ENCODE peak calls at places on chromosomes 16 and 17, in seven cellular contexts. I is ascending aorta, Q is psoas muscle, W is neural progenitor cell, L is colonic mucosa, U is cardiac muscle cell, D is spleen. K is an unnamed sample.

GRCh38 chr16:82699711-82700495 is 73.1 kb downstream of the CDH13 start:
- DNase-seq in I (peak; percentile 73), Q (no peak), W (no peak), L (peak; percentile 22), U (no peak), D (no peak), K (no peak)

GRCh38 chr16:592518-593306 is 2.8 kb downstream of the RAB40C start:
- DNase-seq in I (peak; percentile 78), Q (peak; percentile 74), W (no peak), L (peak; percentile 68), U (no peak), D (peak; percentile 84), K (peak; percentile 94)

GRCh38 chr16:69917739-69918138 is 33.4 kb upstream of the CLEC18A start:
- DNase-seq in I (peak; percentile 91), Q (peak; percentile 63), W (peak; percentile 76), L (no peak), U (no peak), D (no peak), K (no peak)

GRCh38 chr17:70208825-70209555 is 39.7 kb downstream of the KCNJ2 start:
- DNase-seq in I (no peak), Q (no peak), W (no peak), L (no peak), U (no peak), D (no peak), K (no peak)

GRCh38 chr16:17724242-17724898 is 253.6 kb upstream of the XYLT1 start:
- DNase-seq in I (no peak), Q (no peak), W (no peak), L (no peak), U (no peak), D (no peak), K (no peak)

GRCh38 chr16:12311887-12312286 is 335.4 kb downstream of the SNX29 start:
- DNase-seq in I (no peak), Q (no peak), W (no peak), L (no peak), U (no peak), D (no peak), K (no peak)

GRCh38 chr17:29642171-29642611 is 19.5 kb upstream of the CORO6 start:
- DNase-seq in I (no peak), Q (no peak), W (peak; percentile 2), L (no peak), U (no peak), D (no peak), K (no peak)

GRCh38 chr17:64173646-64174045 is 43.7 kb upstream of the ERN1 start:
- DNase-seq in I (no peak), Q (no peak), W (no peak), L (no peak), U (no peak), D (no peak), K (no peak)

GRCh38 chr17:8189041-8189710 is 804 bp downstream of the BORCS6 start:
- DNase-seq in I (no peak), Q (no peak), W (peak; percentile 31), L (peak; percentile 55), U (no peak), D (peak; percentile 91), K (no peak)

GRCh38 chr16:59880626-59881025 is 1146.5 kb upstream of the GOT2 start:
- DNase-seq in I (no peak), Q (no peak), W (no peak), L (no peak), U (no peak), D (no peak), K (no peak)

GRCh38 chr16:67375161-67375560 is 18.1 kb downstream of the TPPP3 start:
- DNase-seq in I (no peak), Q (no peak), W (no peak), L (no peak), U (no peak), D (no peak), K (no peak)

GRCh38 chr17:35890774-35891155 is 10.6 kb upstream of the CCL5 start:
- DNase-seq in I (peak; percentile 70), Q (no peak), W (peak; percentile 7), L (peak; percentile 34), U (no peak), D (peak; percentile 80), K (no peak)

GRCh38 chr17:41824086-41824485 is 11.3 kb downstream of the FKBP10 start:
- DNase-seq in I (no peak), Q (no peak), W (no peak), L (no peak), U (no peak), D (no peak), K (no peak)

GRCh38 chr17:53837131-53837530 is 14.4 kb downstream of the KIF2B start:
- DNase-seq in I (no peak), Q (no peak), W (no peak), L (no peak), U (no peak), D (no peak), K (no peak)

GRCh38 chr17:71792966-71793365 is 327.9 kb upstream of the SOX9 start:
- DNase-seq in I (no peak), Q (no peak), W (peak; percentile 10), L (no peak), U (peak; percentile 26), D (no peak), K (peak; percentile 76)

GRCh38 chr17:49325980-49326379 is 36.1 kb downstream of the ZNF652 start:
- DNase-seq in I (no peak), Q (no peak), W (no peak), L (no peak), U (no peak), D (no peak), K (no peak)

GRCh38 chr17:2025622-2026309 is 632 bp upstream of the RTN4RL1 start:
- DNase-seq in I (peak; percentile 73), Q (peak; percentile 75), W (peak; percentile 74), L (peak; percentile 76), U (peak; percentile 89), D (no peak), K (no peak)

GRCh38 chr16:73268311-73268997 is 220.5 kb upstream of the ZFHX3 start:
- DNase-seq in I (no peak), Q (no peak), W (peak; percentile 72), L (no peak), U (no peak), D (no peak), K (no peak)
- TF ChIP-seq CTCF in I (no peak), Q (no peak), W (peak; percentile 47), L (no peak), U (peak; percentile 23), D (no peak), K (peak; percentile 17)

DNA sequence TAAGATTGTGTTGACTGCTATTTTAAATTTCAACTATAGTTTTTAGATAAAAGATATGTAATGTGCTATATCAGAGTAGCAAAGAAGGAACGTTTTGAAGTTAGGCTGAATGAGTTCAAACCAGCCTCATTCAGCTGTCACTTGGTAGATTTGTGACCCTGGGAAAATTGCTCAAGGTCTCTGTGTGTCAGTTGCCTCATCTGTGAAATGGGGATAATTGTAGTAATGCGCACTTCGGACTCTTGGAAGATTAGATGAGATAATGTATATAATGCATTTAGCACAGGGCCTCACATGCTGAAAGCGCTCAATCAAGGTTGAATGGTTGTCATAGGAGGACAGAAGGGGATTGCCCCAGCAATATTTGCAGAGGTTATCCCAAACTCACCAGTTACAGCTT is 4.7 kb downstream of the BMERB1 start:
- DNase-seq in I (no peak), Q (no peak), W (no peak), L (no peak), U (no peak), D (no peak), K (no peak)
- H3K4me1 ChIP-seq in I (peaks cover 29% of the 10 kb centered on the region), Q (peaks cover 23% of the 10 kb centered on the region), W (no peaks in the 10 kb centered on the region), L (no peaks in the 10 kb centered on the region), U (peaks cover 4% of the 10 kb centered on the region), D (peaks cover 23% of the 10 kb centered on the region), K (peaks cover 19% of the 10 kb centered on the region)

GRCh38 chr16:50742521-50743150 is 750 bp downstream of the CYLD start:
- DNase-seq in I (peak; percentile 68), Q (peak; percentile 27), W (peak; percentile 60), L (peak; percentile 29), U (no peak), D (no peak), K (no peak)
- H3K4me3 ChIP-seq in I (peak overlapping the region; percentile 69), Q (peak overlapping the region; percentile 90), W (peak overlapping the region; percentile 97), L (peak overlapping the region; percentile 88), U (peak overlapping the region; percentile 78), D (peak overlapping the region; percentile 80), K (peak overlapping the region; percentile 77)

DNA sequence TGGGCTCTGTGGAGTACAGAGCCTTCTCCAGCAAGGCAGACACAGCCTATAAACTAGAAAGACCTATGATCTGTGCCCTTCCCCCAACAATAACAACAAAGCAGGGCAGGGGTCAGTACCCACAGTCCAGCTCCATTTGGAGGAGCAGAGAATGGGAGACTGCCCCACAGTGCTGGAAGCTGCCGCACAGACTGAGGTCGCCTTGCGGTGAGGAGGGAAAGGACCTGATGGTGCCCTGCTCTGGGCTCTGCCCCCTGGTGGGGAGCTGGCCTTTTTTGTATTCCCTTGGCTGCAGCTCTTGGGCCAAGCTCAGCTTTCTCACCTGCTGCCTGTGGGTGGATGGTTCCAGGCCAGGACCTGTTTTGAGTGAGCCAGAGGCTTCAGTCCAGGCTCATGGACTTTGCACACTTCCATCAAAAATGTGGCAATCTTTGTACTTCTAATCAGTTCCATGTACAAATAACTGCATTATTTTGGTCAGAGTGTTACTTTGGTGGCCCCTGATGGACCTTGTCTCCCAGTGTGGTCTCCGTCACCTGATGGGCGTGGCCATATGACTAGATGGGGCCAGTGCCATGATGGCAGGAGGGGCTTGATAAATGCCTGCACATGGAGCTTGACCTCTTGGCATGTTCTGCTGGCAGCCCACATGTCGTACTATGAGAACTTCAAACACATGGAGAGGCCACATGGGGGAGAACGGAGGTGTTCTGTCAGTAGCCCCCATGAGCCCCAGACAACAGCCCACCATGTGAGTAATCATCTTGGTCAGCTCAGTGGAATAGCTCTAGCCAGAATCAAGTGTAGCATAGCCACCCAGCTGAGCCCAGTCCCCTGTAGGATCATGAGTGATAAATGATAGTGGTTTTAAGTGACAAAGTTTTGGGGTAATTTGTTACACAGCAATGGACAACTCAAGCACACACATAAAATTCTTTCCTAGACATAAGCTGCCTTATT is 24.2 kb downstream of the B9D1 start:
- DNase-seq in I (peak; percentile 66), Q (peak; percentile 66), W (peak; percentile 72), L (peak; percentile 60), U (peak; percentile 61), D (peak; percentile 90), K (no peak)
- TF ChIP-seq CTCF in I (peak; percentile 45), Q (peak; percentile 66), W (peak; percentile 57), L (peak; percentile 40), U (peak; percentile 58), D (peak; percentile 72), K (peak; percentile 61)